ENCODE peak calls at places on chromosomes 2 and 18, in six cellular contexts. One of them, this sample, is unnamed.

GRCh38 chr2:114046373-114046772 is 156.5 kb downstream of the ACTR3 start:
- DNase-seq in heart left ventricle: no peak
- DNase-seq in PC-3: no peak
- DNase-seq in right cardiac atrium: no peak
- DNase-seq in fibroblast of lung: no peak
- DNase-seq in lung: no peak
- DNase-seq in this sample: no peak

GRCh38 chr2:53242090-53242489 is 525.5 kb upstream of the CHAC2 start:
- DNase-seq in heart left ventricle: no peak
- DNase-seq in PC-3: no peak
- DNase-seq in right cardiac atrium: no peak
- DNase-seq in fibroblast of lung: no peak
- DNase-seq in lung: no peak
- DNase-seq in this sample: no peak

GRCh38 chr2:152251811-152252210 is 76.2 kb upstream of the STAM2 start:
- DNase-seq in heart left ventricle: no peak
- DNase-seq in PC-3: no peak
- DNase-seq in right cardiac atrium: no peak
- DNase-seq in fibroblast of lung: no peak
- DNase-seq in lung: no peak
- DNase-seq in this sample: no peak

GRCh38 chr2:215537621-215538020 is 101.8 kb upstream of the FN1 start:
- DNase-seq in heart left ventricle: no peak
- DNase-seq in PC-3: peak; percentile 74
- DNase-seq in right cardiac atrium: no peak
- DNase-seq in fibroblast of lung: peak; percentile 95
- DNase-seq in lung: no peak
- DNase-seq in this sample: no peak

GRCh38 chr18:55546873-55547704 is 40.9 kb downstream of the TCF4 start:
- DNase-seq in heart left ventricle: peak; percentile 45
- DNase-seq in PC-3: no peak
- DNase-seq in right cardiac atrium: no peak
- DNase-seq in fibroblast of lung: peak; percentile 63
- DNase-seq in lung: no peak
- DNase-seq in this sample: peak; percentile 35

GRCh38 chr18:76656925-76657324 is 161.9 kb upstream of the ZNF516 start:
- DNase-seq in heart left ventricle: no peak
- DNase-seq in PC-3: no peak
- DNase-seq in right cardiac atrium: no peak
- DNase-seq in fibroblast of lung: no peak
- DNase-seq in lung: no peak
- DNase-seq in this sample: no peak

GRCh38 chr2:58019209-58019608 is 27.4 kb upstream of the VRK2 start:
- DNase-seq in heart left ventricle: no peak
- DNase-seq in PC-3: peak; percentile 42
- DNase-seq in right cardiac atrium: no peak
- DNase-seq in fibroblast of lung: no peak
- DNase-seq in lung: no peak
- DNase-seq in this sample: no peak

GRCh38 chr2:216683846-216684245 is 11.5 kb downstream of the IGFBP5 start:
- DNase-seq in heart left ventricle: peak; percentile 82
- DNase-seq in PC-3: no peak
- DNase-seq in right cardiac atrium: no peak
- DNase-seq in fibroblast of lung: peak; percentile 99
- DNase-seq in lung: peak; percentile 65
- DNase-seq in this sample: peak; percentile 54

GRCh38 chr2:121994238-121995206 is 239.1 kb downstream of the TSN start:
- DNase-seq in heart left ventricle: no peak
- DNase-seq in PC-3: no peak
- DNase-seq in right cardiac atrium: no peak
- DNase-seq in fibroblast of lung: no peak
- DNase-seq in lung: no peak
- DNase-seq in this sample: no peak

GRCh38 chr2:189328451-189329249 is 112.6 kb upstream of the WDR75 start:
- DNase-seq in heart left ventricle: no peak
- DNase-seq in PC-3: peak; percentile 32
- DNase-seq in right cardiac atrium: no peak
- DNase-seq in fibroblast of lung: no peak
- DNase-seq in lung: no peak
- DNase-seq in this sample: peak; percentile 31

GRCh38 chr2:86069091-86069685 is 36.5 kb downstream of the POLR1A start:
- DNase-seq in heart left ventricle: no peak
- DNase-seq in PC-3: no peak
- DNase-seq in right cardiac atrium: no peak
- DNase-seq in fibroblast of lung: peak; percentile 23
- DNase-seq in lung: no peak
- DNase-seq in this sample: no peak

GRCh38 chr2:158806941-158807340 is 11.8 kb downstream of the DAPL1 start:
- DNase-seq in heart left ventricle: no peak
- DNase-seq in PC-3: no peak
- DNase-seq in right cardiac atrium: no peak
- DNase-seq in fibroblast of lung: no peak
- DNase-seq in lung: no peak
- DNase-seq in this sample: no peak

GRCh38 chr18:48811401-48811800 is 139.4 kb downstream of the SMAD7 start:
- DNase-seq in heart left ventricle: no peak
- DNase-seq in PC-3: no peak
- DNase-seq in right cardiac atrium: no peak
- DNase-seq in fibroblast of lung: no peak
- DNase-seq in lung: no peak
- DNase-seq in this sample: no peak

GRCh38 chr2:238602223-238602945 is 175.7 kb downstream of the ASB1 start:
- DNase-seq in heart left ventricle: no peak
- DNase-seq in PC-3: no peak
- DNase-seq in right cardiac atrium: no peak
- DNase-seq in fibroblast of lung: peak; percentile 30
- DNase-seq in lung: no peak
- DNase-seq in this sample: no peak

GRCh38 chr2:170235860-170236638 is 58.1 kb downstream of the MYO3B start:
- DNase-seq in heart left ventricle: no peak
- DNase-seq in PC-3: peak; percentile 84
- DNase-seq in right cardiac atrium: peak; percentile 33
- DNase-seq in fibroblast of lung: peak; percentile 47
- DNase-seq in lung: no peak
- DNase-seq in this sample: peak; percentile 40

GRCh38 chr2:238722883-238723282 is 125.0 kb upstream of the TWIST2 start:
- DNase-seq in heart left ventricle: no peak
- DNase-seq in PC-3: no peak
- DNase-seq in right cardiac atrium: no peak
- DNase-seq in fibroblast of lung: no peak
- DNase-seq in lung: peak; percentile 24
- DNase-seq in this sample: no peak

GRCh38 chr2:133906926-133907325 is 338.7 kb upstream of the NCKAP5 start:
- DNase-seq in heart left ventricle: no peak
- DNase-seq in PC-3: no peak
- DNase-seq in right cardiac atrium: no peak
- DNase-seq in fibroblast of lung: no peak
- DNase-seq in lung: no peak
- DNase-seq in this sample: no peak

GRCh38 chr18:23232331-23232730 is 97.0 kb downstream of the CABLES1 start:
- DNase-seq in heart left ventricle: no peak
- DNase-seq in PC-3: no peak
- DNase-seq in right cardiac atrium: no peak
- DNase-seq in fibroblast of lung: no peak
- DNase-seq in lung: no peak
- DNase-seq in this sample: no peak

GRCh38 chr2:86139981-86140380 is 33.9 kb downstream of the PTCD3 start:
- DNase-seq in heart left ventricle: no peak
- DNase-seq in PC-3: no peak
- DNase-seq in right cardiac atrium: no peak
- DNase-seq in fibroblast of lung: no peak
- DNase-seq in lung: no peak
- DNase-seq in this sample: no peak

GRCh38 chr2:19300961-19301360 is 57.5 kb downstream of the OSR1 start:
- DNase-seq in heart left ventricle: no peak
- DNase-seq in PC-3: no peak
- DNase-seq in right cardiac atrium: no peak
- DNase-seq in fibroblast of lung: no peak
- DNase-seq in lung: no peak
- DNase-seq in this sample: no peak

GRCh38 chr2:209422191-209422754 is 1.6 kb upstream of the MAP2 start:
- DNase-seq in heart left ventricle: no peak
- DNase-seq in PC-3: no peak
- DNase-seq in right cardiac atrium: no peak
- DNase-seq in fibroblast of lung: no peak
- DNase-seq in lung: no peak
- DNase-seq in this sample: no peak

GRCh38 chr2:209431701-209432100 is 7.9 kb downstream of the MAP2 start:
- DNase-seq in heart left ventricle: no peak
- DNase-seq in PC-3: peak; percentile 96
- DNase-seq in right cardiac atrium: no peak
- DNase-seq in fibroblast of lung: peak; percentile 32
- DNase-seq in lung: no peak
- DNase-seq in this sample: peak; percentile 80

GRCh38 chr2:209425082-209426071 is 1.5 kb downstream of the MAP2 start:
- DNase-seq in heart left ventricle: no peak
- DNase-seq in PC-3: peak; percentile 80
- DNase-seq in right cardiac atrium: no peak
- DNase-seq in fibroblast of lung: peak; percentile 59
- DNase-seq in lung: no peak
- DNase-seq in this sample: peak; percentile 16

GRCh38 chr2:209423562-209424541 is at the start of gene MAP2:
- DNase-seq in heart left ventricle: peak; percentile 84
- DNase-seq in PC-3: peak; percentile 91
- DNase-seq in right cardiac atrium: peak; percentile 94
- DNase-seq in fibroblast of lung: peak; percentile 73
- DNase-seq in lung: peak; percentile 81
- DNase-seq in this sample: peak; percentile 82

DNA sequence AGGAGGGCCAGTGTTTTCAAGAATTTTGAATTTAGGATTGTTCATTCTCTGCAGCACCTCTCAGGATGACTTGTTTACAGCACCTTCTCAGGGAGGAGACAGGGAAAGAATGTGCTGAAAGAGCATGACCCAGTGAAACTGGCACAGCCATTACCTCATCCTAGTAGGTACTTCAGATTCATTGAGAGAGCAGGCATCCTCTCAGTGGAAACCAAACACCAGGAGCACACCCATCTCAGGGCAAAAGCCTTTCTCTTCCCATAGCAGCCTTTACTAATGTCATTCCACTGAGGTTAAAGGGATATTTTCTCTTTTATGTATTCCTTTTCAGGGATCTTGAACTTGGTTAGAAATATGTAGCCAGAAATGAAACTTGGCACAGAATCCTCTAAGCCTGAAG is 2.6 kb downstream of the MAP2 start:
- DNase-seq in heart left ventricle: no peak
- DNase-seq in PC-3: peak; percentile 47
- DNase-seq in right cardiac atrium: no peak
- DNase-seq in fibroblast of lung: peak; percentile 23
- DNase-seq in lung: peak; percentile 31
- DNase-seq in this sample: no peak
- H3K4me3 ChIP-seq in heart left ventricle: no peak overlapping the region
- H3K4me3 ChIP-seq in PC-3: no peak overlapping the region
- H3K4me3 ChIP-seq in right cardiac atrium: no peak overlapping the region
- H3K4me3 ChIP-seq in fibroblast of lung: peak overlapping the region; percentile 18
- H3K4me3 ChIP-seq in lung: no peak overlapping the region
- H3K4me3 ChIP-seq in this sample: no peak overlapping the region

GRCh38 chr2:5877360-5877759 is 185.2 kb downstream of the SOX11 start:
- DNase-seq in heart left ventricle: no peak
- DNase-seq in PC-3: peak; percentile 14
- DNase-seq in right cardiac atrium: no peak
- DNase-seq in fibroblast of lung: peak; percentile 37
- DNase-seq in lung: no peak
- DNase-seq in this sample: peak; percentile 50
- H3K9me3 ChIP-seq in heart left ventricle: no peaks in the 10 kb centered on the region
- H3K9me3 ChIP-seq in PC-3: peaks cover 9% of the 10 kb centered on the region
- H3K9me3 ChIP-seq in right cardiac atrium: no peaks in the 10 kb centered on the region
- H3K9me3 ChIP-seq in fibroblast of lung: no peaks in the 10 kb centered on the region
- H3K9me3 ChIP-seq in lung: no peaks in the 10 kb centered on the region
- H3K9me3 ChIP-seq in this sample: no peaks in the 10 kb centered on the region

GRCh38 chr2:38098351-38099095 is 22.6 kb upstream of the CYP1B1 start:
- DNase-seq in heart left ventricle: peak; percentile 32
- DNase-seq in PC-3: no peak
- DNase-seq in right cardiac atrium: no peak
- DNase-seq in fibroblast of lung: no peak
- DNase-seq in lung: no peak
- DNase-seq in this sample: no peak
- H3K4me3 ChIP-seq in heart left ventricle: no peak overlapping the region
- H3K4me3 ChIP-seq in PC-3: no peak overlapping the region
- H3K4me3 ChIP-seq in right cardiac atrium: peak overlapping the region; percentile 12
- H3K4me3 ChIP-seq in fibroblast of lung: peak overlapping the region; percentile 29
- H3K4me3 ChIP-seq in lung: no peak overlapping the region
- H3K4me3 ChIP-seq in this sample: no peak overlapping the region

DNA sequence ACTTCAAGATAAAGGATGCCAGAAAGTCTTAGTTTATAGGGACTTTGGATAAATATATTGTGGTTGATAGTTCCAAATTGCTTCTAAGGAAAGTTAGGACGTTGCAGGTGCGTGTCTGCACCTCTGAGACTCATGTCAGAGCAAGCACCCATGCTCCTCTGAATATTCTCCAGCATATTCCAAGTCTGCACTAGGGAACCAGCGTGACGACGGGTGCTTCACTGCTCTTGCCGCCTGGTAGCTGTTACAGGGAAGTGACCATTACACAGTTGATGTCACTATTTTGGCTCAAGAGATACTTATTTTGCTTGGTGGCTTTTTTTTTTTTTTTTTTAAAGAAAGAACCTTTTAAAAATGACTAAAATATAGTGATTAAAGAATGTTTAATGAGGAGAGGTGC is 35.6 kb downstream of the GATA6 start:
- DNase-seq in heart left ventricle: no peak
- DNase-seq in PC-3: no peak
- DNase-seq in right cardiac atrium: no peak
- DNase-seq in fibroblast of lung: no peak
- DNase-seq in lung: no peak
- DNase-seq in this sample: no peak
- H3K9me3 ChIP-seq in heart left ventricle: no peaks in the 10 kb centered on the region
- H3K9me3 ChIP-seq in PC-3: no peaks in the 10 kb centered on the region
- H3K9me3 ChIP-seq in right cardiac atrium: no peaks in the 10 kb centered on the region
- H3K9me3 ChIP-seq in fibroblast of lung: no peaks in the 10 kb centered on the region
- H3K9me3 ChIP-seq in lung: no peaks in the 10 kb centered on the region
- H3K9me3 ChIP-seq in this sample: no peaks in the 10 kb centered on the region